ENCODE peak calls at places on chromosomes 16 and 17, in four cellular contexts. S, C, T and R are unnamed samples.

GRCh38 chr17:78357177-78357586 is 2.7 kb downstream of the SOCS3 start:
- DNase-seq in S (peak), C (no peak), T (no peak), R (no peak)

GRCh38 chr16:55496509-55497145 is 12.2 kb upstream of the LPCAT2 start:
- DNase-seq in S (no peak), C (no peak), T (no peak), R (no peak)

GRCh38 chr17:66915204-66915611 is 49.3 kb upstream of the CACNG4 start:
- DNase-seq in S (peak), C (peak), T (no peak), R (peak)

GRCh38 chr17:39077252-39077651 is 74.2 kb downstream of the PLXDC1 start:
- DNase-seq in S (no peak), C (no peak), T (no peak), R (no peak)

GRCh38 chr17:40097931-40098845 is 2.2 kb downstream of the NR1D1 start:
- DNase-seq in S (peak), C (no peak), T (no peak), R (no peak)

GRCh38 chr17:47119746-47120520 is 69.2 kb downstream of the CDC27 start:
- DNase-seq in S (no peak), C (peak), T (no peak), R (peak)

GRCh38 chr17:28055546-28056275 is 13.2 kb downstream of the NLK start:
- DNase-seq in S (no peak), C (no peak), T (no peak), R (no peak)

GRCh38 chr16:84660973-84661372 is 12.7 kb downstream of the KLHL36 start:
- DNase-seq in S (no peak), C (no peak), T (peak), R (no peak)

GRCh38 chr16:85369741-85370528 is 243.2 kb upstream of the GSE1 start:
- DNase-seq in S (peak), C (no peak), T (no peak), R (peak)

GRCh38 chr16:87086156-87086555 is 231.0 kb downstream of the C16orf95 start:
- DNase-seq in S (no peak), C (no peak), T (no peak), R (no peak)

GRCh38 chr17:58344047-58344790 is 7.8 kb downstream of the SUPT4H1 start:
- DNase-seq in S (no peak), C (no peak), T (no peak), R (no peak)

GRCh38 chr16:79122343-79122742 is 478.2 kb downstream of the MAF start:
- DNase-seq in S (no peak), C (no peak), T (no peak), R (no peak)

GRCh38 chr16:46972971-46973456 is 460 bp downstream of the DNAJA2 start:
- DNase-seq in S (peak), C (no peak), T (no peak), R (no peak)

GRCh38 chr17:8555062-8555461 is 75.5 kb downstream of the MYH10 start:
- DNase-seq in S (no peak), C (peak), T (no peak), R (no peak)

GRCh38 chr17:17079761-17080160 is 37.5 kb downstream of the MPRIP start:
- DNase-seq in S (no peak), C (no peak), T (no peak), R (no peak)

GRCh38 chr16:17602678-17603077 is 131.9 kb upstream of the XYLT1 start:
- DNase-seq in S (no peak), C (no peak), T (no peak), R (no peak)

GRCh38 chr17:50604470-50604869 is 30.2 kb upstream of the ABCC3 start:
- DNase-seq in S (no peak), C (no peak), T (peak), R (no peak)

GRCh38 chr17:76547183-76547641 is 7.4 kb downstream of the PRCD start:
- DNase-seq in S (peak), C (no peak), T (no peak), R (no peak)

GRCh38 chr17:81200695-81201580 is 21.8 kb downstream of the CEP131 start:
- DNase-seq in S (peak), C (no peak), T (peak), R (peak)

GRCh38 chr16:54509406-54509931 is 222.9 kb upstream of the IRX3 start:
- DNase-seq in S (no peak), C (no peak), T (no peak), R (no peak)

GRCh38 chr16:9094008-9094846 is 2.8 kb downstream of the HAPSTR1 start:
- DNase-seq in S (no peak), C (no peak), T (no peak), R (no peak)

GRCh38 chr16:12208341-12209035 is 232.0 kb downstream of the SNX29 start:
- DNase-seq in S (no peak), C (no peak), T (no peak), R (no peak)